ENCODE peak calls at places on chromosome 13, in ten cellular contexts. F is C1 segment of cervical spinal cord; Y is posterior vena cava; O is activated CD4-positive, alpha-beta T cell treated with anti-CD3 and anti-CD28 coated beads for 4 hours; M is Karpas-422; V is lower lobe of right lung; U is AG10803; E is AG09319; D is fibroblast of lung; G is stimulated activated CD8-positive, alpha-beta memory T cell treated with anti-CD3 and anti-CD28 coated beads, Interleukin-12 subunit alpha, Interleukin-12 subunit beta, amount 100 ng/mL, for 4 hours. W is an unnamed sample.
A peak's percentile ranks its signal among the peaks of the same experiment; 100 is the strongest.

GRCh38 chr13:35672611-35673010 is 196.1 kb upstream of the MAB21L1 start:
- DNase-seq in M (no peak), F (no peak), V (no peak), O (no peak), G (no peak), D (no peak), U (peak; percentile 92), E (no peak), Y (no peak), W (peak; percentile 61)

GRCh38 chr13:49791214-49791752 is 1.2 kb downstream of the KPNA3 start:
- DNase-seq in G (no peak), F (no peak), M (peak; percentile 77), V (no peak), O (peak; percentile 18), E (no peak), D (peak; percentile 63), U (peak; percentile 14), Y (no peak), W (peak; percentile 3)

GRCh38 chr13:111621164-111621563 is 300.7 kb downstream of the TEX29 start:
- DNase-seq in D (no peak), O (no peak), G (no peak), M (no peak), U (no peak), Y (no peak), E (no peak), V (no peak), F (no peak), W (no peak)

GRCh38 chr13:84843368-84843767 is 955.9 kb downstream of the SLITRK6 start:
- DNase-seq in M (no peak), Y (no peak), F (no peak), D (no peak), G (no peak), E (no peak), O (no peak), U (no peak), V (no peak), W (no peak)

GRCh38 chr13:106348032-106348431 is 187.4 kb downstream of the EFNB2 start:
- DNase-seq in V (no peak), G (no peak), Y (no peak), U (peak; percentile 37), E (no peak), D (peak; percentile 44), O (no peak), M (no peak), F (no peak), W (no peak)

GRCh38 chr13:112962911-112963625 is 5.9 kb upstream of the MCF2L start:
- DNase-seq in Y (peak; percentile 68), O (no peak), U (no peak), F (no peak), M (no peak), G (no peak), V (no peak), E (no peak), D (no peak), W (no peak)

GRCh38 chr13:79079351-79079839 is 326.7 kb downstream of the RBM26 start:
- DNase-seq in V (no peak), O (no peak), U (no peak), E (no peak), D (no peak), F (no peak), M (peak; percentile 56), Y (no peak), G (no peak), W (no peak)

GRCh38 chr13:74819549-74819948 is 662.4 kb downstream of the TBC1D4 start:
- DNase-seq in U (no peak), G (no peak), V (no peak), F (no peak), M (no peak), E (no peak), O (no peak), Y (no peak), D (no peak), W (no peak)

GRCh38 chr13:101390461-101390860 is 25.8 kb downstream of the NALCN start:
- DNase-seq in O (no peak), U (peak; percentile 55), V (no peak), Y (no peak), M (no peak), G (no peak), F (no peak), E (no peak), D (peak; percentile 25), W (no peak)

GRCh38 chr13:43537124-43537523 is 249.6 kb downstream of the ENOX1 start:
- DNase-seq in E (no peak), U (peak; percentile 62), F (no peak), M (no peak), O (no peak), D (peak; percentile 37), V (no peak), Y (no peak), G (no peak), W (no peak)

GRCh38 chr13:45872574-45872973 is 21.0 kb upstream of the SIAH3 start:
- DNase-seq in V (no peak), F (no peak), E (no peak), G (no peak), U (peak; percentile 21), O (no peak), Y (no peak), M (no peak), D (peak; percentile 34), W (no peak)

GRCh38 chr13:106173891-106174610 is 361.4 kb downstream of the EFNB2 start:
- DNase-seq in O (no peak), F (no peak), G (no peak), M (no peak), Y (no peak), D (no peak), U (no peak), V (no peak), E (no peak), W (no peak)

GRCh38 chr13:110109910-110110309 is 197.0 kb downstream of the COL4A1 start:
- DNase-seq in G (no peak), O (no peak), D (peak; percentile 91), F (peak; percentile 37), Y (peak; percentile 96), V (no peak), M (no peak), U (peak; percentile 93), E (peak; percentile 83), W (peak; percentile 83)

GRCh38 chr13:36395280-36395679 is 37.0 kb upstream of the CCNA1 start:
- DNase-seq in D (peak; percentile 81), F (no peak), E (peak; percentile 40), Y (no peak), V (no peak), G (no peak), O (no peak), U (peak; percentile 84), M (peak; percentile 71), W (no peak)

GRCh38 chr13:37068962-37069361 is 9.5 kb upstream of the SUPT20H start:
- DNase-seq in M (peak; percentile 76), E (no peak), U (peak; percentile 17), D (peak; percentile 40), O (no peak), Y (no peak), V (no peak), F (no peak), G (no peak), W (no peak)

GRCh38 chr13:98284677-98285076 is 107.6 kb upstream of the RNF113B start:
- DNase-seq in U (no peak), Y (no peak), E (no peak), M (no peak), D (no peak), O (no peak), G (no peak), V (no peak), F (no peak), W (no peak)

GRCh38 chr13:33218020-33218419 is 67.5 kb downstream of the STARD13 start:
- DNase-seq in M (no peak), F (no peak), U (peak; percentile 73), Y (no peak), V (no peak), D (no peak), O (no peak), E (no peak), G (no peak), W (no peak)

GRCh38 chr13:99416411-99417121 is 84.7 kb upstream of the TM9SF2 start:
- DNase-seq in E (no peak), Y (peak; percentile 58), V (no peak), U (no peak), D (no peak), O (no peak), M (no peak), G (no peak), F (no peak), W (no peak)

GRCh38 chr13:43880451-43880850 is 747 bp downstream of the LACC1 start:
- DNase-seq in Y (no peak), U (no peak), F (no peak), M (no peak), G (no peak), D (peak; percentile 10), E (no peak), V (no peak), O (no peak), W (no peak)

GRCh38 chr13:47463726-47464125 is 537.3 kb downstream of the SUCLA2 start:
- DNase-seq in E (no peak), F (no peak), Y (no peak), G (no peak), U (peak; percentile 56), M (no peak), V (no peak), D (peak; percentile 59), O (no peak), W (no peak)